ENCODE peak calls at places on chromosomes 1 and 21, in four cellular contexts. E is HepG2, O is GM12878, S is WTC11. V is an unnamed sample.

GRCh38 chr1:168092151-168092550 is 44.6 kb downstream of the GPR161 start:
- DNase-seq in E (no peak), O (no peak), S (no peak), V (no peak)

GRCh38 chr1:41482001-41482765 is 2.3 kb downstream of the EDN2 start:
- DNase-seq in E (no peak), O (no peak), S (no peak), V (no peak)

GRCh38 chr1:58827298-58827697 is 43.5 kb upstream of the JUN start:
- DNase-seq in E (no peak), O (no peak), S (no peak), V (no peak)

GRCh38 chr21:17900281-17900989 is 81.3 kb upstream of the C21orf91 start:
- DNase-seq in E (no peak), O (no peak), S (peak; percentile 44), V (no peak)

GRCh38 chr1:18114726-18115410 is 7.3 kb downstream of the IGSF21 start:
- DNase-seq in E (no peak), O (no peak), S (no peak), V (no peak)

GRCh38 chr1:18948913-18949688 is 7.4 kb downstream of the IFFO2 start:
- DNase-seq in E (peak; percentile 93), O (no peak), S (no peak), V (no peak)

GRCh38 chr1:164759945-164760584 is 201.1 kb downstream of the PBX1 start:
- DNase-seq in E (no peak), O (no peak), S (no peak), V (no peak)

GRCh38 chr1:106435269-106435668 is 621.2 kb upstream of the PRMT6 start:
- DNase-seq in E (no peak), O (no peak), S (no peak), V (no peak)

GRCh38 chr1:56797079-56797685 is 22.0 kb downstream of the FYB2 start:
- DNase-seq in E (no peak), O (no peak), S (no peak), V (no peak)

GRCh38 chr1:111597433-111597832 is 22.2 kb upstream of the RAP1A start:
- DNase-seq in E (no peak), O (no peak), S (no peak), V (no peak)

GRCh38 chr1:62508187-62508758 is 71.4 kb downstream of the USP1 start:
- DNase-seq in E (peak; percentile 48), O (peak; percentile 9), S (no peak), V (no peak)

GRCh38 chr1:59116920-59117542 is 179.9 kb upstream of the FGGY start:
- DNase-seq in E (no peak), O (no peak), S (peak; percentile 35), V (no peak)

GRCh38 chr1:171563675-171564074 is 58.4 kb upstream of the MYOCOS start:
- DNase-seq in E (no peak), O (no peak), S (no peak), V (no peak)

GRCh38 chr1:206633708-206634121 is 1.6 kb upstream of the DYRK3 start:
- DNase-seq in E (no peak), O (no peak), S (no peak), V (no peak)

GRCh38 chr1:43238104-43238503 is 31.7 kb upstream of the TMEM125 start:
- DNase-seq in E (peak; percentile 81), O (no peak), S (peak; percentile 79), V (peak; percentile 74)

GRCh38 chr1:235500971-235501540 is 3.2 kb downstream of the B3GALNT2 start:
- DNase-seq in E (no peak), O (no peak), S (no peak), V (peak; percentile 21)

GRCh38 chr1:203440780-203441179 is 34.8 kb upstream of the PRELP start:
- DNase-seq in E (no peak), O (no peak), S (peak; percentile 32), V (no peak)

GRCh38 chr1:50450861-50451653 is 27.8 kb upstream of the DMRTA2 start:
- DNase-seq in E (no peak), O (no peak), S (no peak), V (no peak)

GRCh38 chr1:180246579-180246978 is 16.5 kb downstream of the LHX4 start:
- DNase-seq in E (no peak), O (no peak), S (no peak), V (no peak)

GRCh38 chr1:24503003-24503751 is 541 bp downstream of the RCAN3 start:
- DNase-seq in E (no peak), O (no peak), S (no peak), V (no peak)

GRCh38 chr1:76237201-76237600 is 162.7 kb downstream of the ST6GALNAC3 start:
- DNase-seq in E (no peak), O (no peak), S (no peak), V (no peak)

GRCh38 chr21:43273708-43274021 is 104.9 kb downstream of the CRYAA start:
- DNase-seq in E (no peak), O (no peak), S (no peak), V (no peak)

GRCh38 chr1:200674838-200675587 is 5.3 kb upstream of the DDX59 start:
- DNase-seq in E (no peak), O (no peak), S (no peak), V (no peak)

GRCh38 chr1:53284224-53285020 is 43.4 kb downstream of the LRP8 start:
- DNase-seq in E (no peak), O (no peak), S (no peak), V (no peak)

GRCh38 chr1:209890606-209891330 is 47.2 kb upstream of the SYT14 start:
- DNase-seq in E (no peak), O (no peak), S (no peak), V (no peak)

GRCh38 chr1:162902372-162902771 is 41.4 kb upstream of the CCDC190 start:
- DNase-seq in E (no peak), O (no peak), S (no peak), V (no peak)

GRCh38 chr1:94912263-94912986 is 14.5 kb downstream of the CNN3 start:
- DNase-seq in E (no peak), O (no peak), S (no peak), V (no peak)

GRCh38 chr21:38223893-38224540 is 32.8 kb upstream of the KCNJ15 start:
- DNase-seq in E (no peak), O (no peak), S (peak; percentile 38), V (no peak)

GRCh38 chr1:91864017-91864700 is 21.8 kb downstream of the TGFBR3 start:
- DNase-seq in E (no peak), O (no peak), S (no peak), V (no peak)

GRCh38 chr21:25573409-25574206 is 33.7 kb downstream of the MRPL39 start:
- DNase-seq in E (peak; percentile 6), O (peak; percentile 81), S (no peak), V (peak; percentile 23)

GRCh38 chr1:15747378-15747777 is 5.1 kb downstream of the TMEM82 start:
- DNase-seq in E (no peak), O (no peak), S (no peak), V (no peak)

GRCh38 chr1:170010443-170010842 is 64.1 kb downstream of the KIFAP3 start:
- DNase-seq in E (peak; percentile 44), O (no peak), S (peak; percentile 17), V (peak; percentile 73)

GRCh38 chr1:112833806-112834205 is 118.7 kb upstream of the PPM1J start:
- DNase-seq in E (no peak), O (no peak), S (no peak), V (no peak)
- TF ChIP-seq CBFB in E (no peak), O (no peak), S (no peak), V (no peak)

GRCh38 chr1:244439391-244440032 is 12.2 kb downstream of the ADSS2 start:
- DNase-seq in E (no peak), O (no peak), S (peak; percentile 37), V (no peak)

GRCh38 chr1:244431166-244431565 is 20.5 kb downstream of the ADSS2 start:
- DNase-seq in E (no peak), O (no peak), S (no peak), V (no peak)

GRCh38 chr1:244436336-244437102 is 15.2 kb downstream of the ADSS2 start:
- DNase-seq in E (no peak), O (no peak), S (no peak), V (no peak)

GRCh38 chr1:244437108-244437507 is 14.6 kb downstream of the ADSS2 start:
- DNase-seq in E (no peak), O (no peak), S (no peak), V (no peak)

DNA sequence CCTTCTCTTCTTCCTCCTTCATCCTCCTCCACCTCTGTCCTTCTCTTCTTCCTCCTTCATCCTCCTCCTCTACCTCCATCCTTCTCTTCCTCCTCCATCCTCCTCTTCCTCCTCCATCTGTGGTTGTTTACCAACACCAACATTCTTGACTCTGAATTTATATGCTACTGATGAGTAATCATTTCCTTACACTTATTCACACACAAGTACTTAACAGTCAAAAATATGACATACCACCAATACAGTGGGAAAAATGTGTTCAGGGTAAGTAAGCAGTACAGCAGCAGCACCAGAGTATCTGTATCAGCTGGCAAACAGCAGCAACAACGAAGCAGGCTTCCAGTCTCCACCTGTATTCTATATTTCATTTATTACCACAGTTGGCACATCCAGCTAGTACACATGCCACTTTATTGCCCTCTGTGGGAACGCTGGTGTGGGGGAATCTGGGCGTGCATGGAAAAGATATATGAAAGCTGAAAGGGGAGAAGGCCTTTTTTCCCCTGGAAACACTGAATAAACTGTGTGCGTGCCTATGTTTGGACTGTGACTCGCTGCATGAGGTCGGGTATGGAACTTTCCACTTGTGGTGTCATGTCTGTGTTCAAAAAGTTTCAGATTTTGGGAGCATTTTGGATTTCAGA is 16.0 kb downstream of the ADSS2 start:
- DNase-seq in E (peak; percentile 58), O (no peak), S (no peak), V (no peak)
- TF ChIP-seq CBFB in E (no peak), O (no peak), S (no peak), V (no peak)

GRCh38 chr1:193241132-193241827 is 54.9 kb upstream of the B3GALT2 start:
- DNase-seq in E (no peak), O (no peak), S (no peak), V (no peak)
- TF ChIP-seq CBFB in E (no peak), O (no peak), S (no peak), V (no peak)

DNA sequence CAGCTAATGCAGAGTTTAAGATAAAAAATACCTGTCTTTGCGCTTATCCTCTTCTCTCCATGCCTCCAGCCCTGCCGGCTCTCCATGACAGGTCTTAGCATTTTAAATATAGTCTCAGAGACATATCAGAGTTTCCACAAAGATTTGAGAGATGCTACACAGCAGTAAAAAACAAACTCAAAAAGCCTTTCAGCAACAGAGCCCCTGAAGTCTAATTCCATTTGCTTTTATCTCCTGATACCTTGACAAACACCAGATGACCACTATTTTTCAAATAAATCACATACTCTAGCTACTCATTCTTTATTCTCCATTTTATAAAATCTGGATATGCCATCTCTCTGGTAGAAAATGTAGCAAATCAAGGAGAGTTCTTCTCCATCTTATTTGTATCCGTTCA is 79.5 kb upstream of the LRRC53 start:
- DNase-seq in E (no peak), O (no peak), S (no peak), V (no peak)
- TF ChIP-seq CBFB in E (no peak), O (no peak), S (no peak), V (no peak)

DNA sequence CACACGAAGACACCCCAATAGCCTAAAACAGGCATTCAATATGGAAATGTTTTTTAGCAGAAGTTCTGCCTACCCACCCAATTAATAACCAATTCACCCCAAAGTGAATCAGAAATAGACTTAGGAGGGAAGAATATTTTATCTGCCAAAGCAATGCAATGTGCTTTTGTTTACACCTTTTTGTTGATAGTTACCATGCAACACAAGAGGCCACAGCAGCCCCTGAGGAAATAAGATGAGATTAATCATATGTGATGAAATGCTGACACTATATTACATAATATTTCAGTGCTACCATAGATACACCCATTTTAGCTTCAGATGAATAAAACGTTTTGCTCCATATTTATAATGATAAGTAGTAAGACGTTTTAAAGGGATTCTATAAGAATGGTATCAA is 60.9 kb upstream of the RGS2 start:
- DNase-seq in E (no peak), O (no peak), S (no peak), V (no peak)
- TF ChIP-seq CBFB in E (no peak), O (no peak), S (no peak), V (no peak)

V was measured in K562.